ENCODE peak calls at places on chromosome 17, in nine cellular contexts. E is D721Med, O is left ventricle myocardium inferior, M is lower leg skin, G is cardiac fibroblast, R is mesothelial cell of epicardium, U is mammary epithelial cell, A is fibroblast of the aortic adventitia, C is AG09309. V is an unnamed sample.

GRCh38 chr17:73371285-73371684 is 59.5 kb upstream of the CDC42EP4 start:
- DNase-seq in E (no peak), O (no peak), M (no peak), G (peak), R (no peak), U (peak), A (peak), C (peak), V (no peak)

GRCh38 chr17:50767446-50767845 is at the start of gene ANKRD40CL:
- DNase-seq in E (no peak), O (no peak), M (peak), G (no peak), R (no peak), U (no peak), A (no peak), C (no peak), V (no peak)

GRCh38 chr17:78138204-78139060 is 7.8 kb upstream of the C17orf99 start:
- DNase-seq in E (no peak), O (no peak), M (no peak), G (no peak), R (no peak), U (no peak), A (no peak), C (no peak), V (no peak)

GRCh38 chr17:27315322-27315721 is 21.4 kb downstream of the WSB1 start:
- DNase-seq in E (no peak), O (peak), M (no peak), G (peak), R (peak), U (peak), A (peak), C (peak), V (peak)

GRCh38 chr17:37737081-37737480 is 7.8 kb downstream of the HNF1B start:
- DNase-seq in E (no peak), O (no peak), M (no peak), G (no peak), R (no peak), U (no peak), A (no peak), C (no peak), V (no peak)

GRCh38 chr17:77494664-77495435 is 354.1 kb downstream of the SEC14L1 start:
- DNase-seq in E (peak), O (peak), M (peak), G (peak), R (peak), U (peak), A (peak), C (no peak), V (peak)

GRCh38 chr17:43581581-43581980 is 35.4 kb upstream of the ETV4 start:
- DNase-seq in E (no peak), O (no peak), M (no peak), G (no peak), R (no peak), U (no peak), A (no peak), C (no peak), V (no peak)

GRCh38 chr17:70795620-70796019 is 626.3 kb downstream of the KCNJ2 start:
- DNase-seq in E (no peak), O (no peak), M (no peak), G (no peak), R (no peak), U (no peak), A (no peak), C (no peak), V (no peak)

GRCh38 chr17:31269597-31269996 is 27.4 kb downstream of the OMG start:
- DNase-seq in E (no peak), O (no peak), M (no peak), G (peak), R (no peak), U (peak), A (peak), C (peak), V (no peak)

GRCh38 chr17:42378597-42379594 is 9.3 kb downstream of the STAT3 start:
- DNase-seq in E (no peak), O (no peak), M (peak), G (peak), R (no peak), U (peak), A (peak), C (no peak), V (no peak)

GRCh38 chr17:50259484-50260324 is 14.6 kb upstream of the TMEM92 start:
- DNase-seq in E (no peak), O (no peak), M (peak), G (no peak), R (no peak), U (no peak), A (no peak), C (no peak), V (no peak)

GRCh38 chr17:37043201-37043600 is 94.4 kb downstream of the AATF start:
- DNase-seq in E (no peak), O (no peak), M (no peak), G (no peak), R (no peak), U (no peak), A (no peak), C (no peak), V (no peak)

GRCh38 chr17:49525831-49526741 is 31.0 kb downstream of the NGFR start:
- DNase-seq in E (peak), O (peak), M (peak), G (no peak), R (no peak), U (no peak), A (no peak), C (no peak), V (no peak)

GRCh38 chr17:16300554-16300953 is 52.7 kb downstream of the CENPV start:
- DNase-seq in E (no peak), O (no peak), M (no peak), G (no peak), R (no peak), U (no peak), A (no peak), C (no peak), V (no peak)

GRCh38 chr17:48155889-48156670 is 48.5 kb downstream of the SNX11 start:
- DNase-seq in E (no peak), O (no peak), M (no peak), G (no peak), R (no peak), U (no peak), A (no peak), C (no peak), V (no peak)

GRCh38 chr17:64216385-64217248 is 46.4 kb downstream of the TEX2 start:
- DNase-seq in E (no peak), O (peak), M (no peak), G (peak), R (no peak), U (peak), A (peak), C (no peak), V (no peak)

GRCh38 chr17:63985387-63986140 is 12.6 kb upstream of the PRR29 start:
- DNase-seq in E (no peak), O (no peak), M (no peak), G (no peak), R (no peak), U (no peak), A (no peak), C (no peak), V (no peak)

GRCh38 chr17:3976675-3977171 is 12.5 kb upstream of the ATP2A3 start:
- DNase-seq in E (no peak), O (peak), M (no peak), G (no peak), R (no peak), U (no peak), A (no peak), C (no peak), V (no peak)

GRCh38 chr17:81094744-81095607 is 60.0 kb downstream of the BAIAP2 start:
- DNase-seq in E (peak), O (no peak), M (peak), G (peak), R (peak), U (peak), A (peak), C (peak), V (peak)

GRCh38 chr17:14510136-14510535 is 209.3 kb downstream of the HS3ST3B1 start:
- DNase-seq in E (no peak), O (no peak), M (no peak), G (no peak), R (no peak), U (no peak), A (no peak), C (peak), V (no peak)

GRCh38 chr17:39261286-39261685 is 35.5 kb upstream of the STAC2 start:
- DNase-seq in E (no peak), O (no peak), M (no peak), G (no peak), R (no peak), U (no peak), A (no peak), C (no peak), V (no peak)
- TF ChIP-seq CTCF in E (peak), O (peak), M (no peak), G (peak), R (no peak), U (peak), A (peak), C (peak), V (no peak)

GRCh38 chr17:6756425-6757012 is 673 bp downstream of the XAF1 start:
- DNase-seq in E (no peak), O (no peak), M (no peak), G (no peak), R (no peak), U (no peak), A (no peak), C (no peak), V (no peak)

GRCh38 chr17:6757747-6758146 is 1.9 kb downstream of the XAF1 start:
- DNase-seq in E (no peak), O (no peak), M (no peak), G (no peak), R (no peak), U (no peak), A (no peak), C (no peak), V (no peak)

DNA sequence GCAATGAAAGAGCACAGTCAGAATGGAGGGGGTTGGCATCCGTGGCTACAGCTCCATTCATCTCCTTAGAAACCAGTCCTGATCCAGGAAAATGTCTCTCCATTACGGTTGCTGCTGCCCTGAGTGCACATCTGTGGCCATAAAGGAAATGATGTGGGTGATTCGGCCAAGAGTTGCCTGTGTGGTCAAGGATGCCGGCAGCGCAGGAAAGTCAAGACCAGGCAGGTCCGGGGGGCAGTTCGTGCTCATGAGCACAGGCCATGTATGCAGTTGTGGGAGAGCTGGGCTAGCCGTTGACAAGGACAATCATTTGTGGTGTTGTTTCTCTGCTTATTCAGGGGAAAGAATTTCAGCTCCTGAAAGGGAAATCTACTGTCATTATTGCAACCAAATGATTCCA is 6.0 kb downstream of the XAF1 start:
- DNase-seq in E (no peak), O (no peak), M (no peak), G (no peak), R (no peak), U (no peak), A (no peak), C (no peak), V (no peak)
- TF ChIP-seq CTCF in E (no peak), O (no peak), M (no peak), G (no peak), R (no peak), U (no peak), A (no peak), C (no peak), V (no peak)

DNA sequence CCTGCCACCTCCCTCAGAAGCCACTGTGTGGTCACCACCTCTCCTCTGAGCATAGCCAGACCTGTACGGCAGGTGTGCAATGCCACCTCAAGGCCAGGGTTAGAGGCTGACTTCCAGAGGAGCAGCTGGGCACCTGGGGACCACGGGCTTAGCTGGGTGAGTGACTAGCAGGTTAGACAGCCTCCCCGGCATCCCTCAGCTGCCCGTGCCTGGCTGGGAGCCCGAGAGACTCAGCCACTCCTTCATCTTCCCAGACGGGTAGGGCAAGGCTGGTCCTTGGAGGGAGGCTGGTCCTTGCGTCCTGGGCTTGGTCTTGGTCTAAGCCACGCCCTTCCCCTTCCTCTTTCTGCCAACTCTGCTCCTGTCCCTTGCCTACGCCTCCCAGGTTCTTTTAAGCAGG is 7.8 kb downstream of the CRHR1 start:
- DNase-seq in E (no peak), O (no peak), M (no peak), G (no peak), R (no peak), U (peak), A (no peak), C (no peak), V (no peak)
- TF ChIP-seq CTCF in E (no peak), O (no peak), M (no peak), G (no peak), R (no peak), U (no peak), A (no peak), C (no peak), V (no peak)

GRCh38 chr17:59533694-59534093 is 31.7 kb upstream of the DHX40 start:
- DNase-seq in E (no peak), O (no peak), M (no peak), G (no peak), R (no peak), U (no peak), A (no peak), C (no peak), V (no peak)

GRCh38 chr17:59530561-59530960 is 34.8 kb upstream of the DHX40 start:
- DNase-seq in E (no peak), O (no peak), M (no peak), G (no peak), R (no peak), U (no peak), A (no peak), C (no peak), V (no peak)

GRCh38 chr17:59538195-59538909 is 27.1 kb upstream of the DHX40 start:
- DNase-seq in E (no peak), O (no peak), M (no peak), G (no peak), R (no peak), U (no peak), A (no peak), C (no peak), V (no peak)

GRCh38 chr17:59534583-59534982 is 30.8 kb upstream of the DHX40 start:
- DNase-seq in E (no peak), O (no peak), M (no peak), G (no peak), R (no peak), U (peak), A (no peak), C (no peak), V (no peak)
- TF ChIP-seq CTCF in E (peak), O (no peak), M (no peak), G (peak), R (no peak), U (peak), A (peak), C (peak), V (no peak)

DNA sequence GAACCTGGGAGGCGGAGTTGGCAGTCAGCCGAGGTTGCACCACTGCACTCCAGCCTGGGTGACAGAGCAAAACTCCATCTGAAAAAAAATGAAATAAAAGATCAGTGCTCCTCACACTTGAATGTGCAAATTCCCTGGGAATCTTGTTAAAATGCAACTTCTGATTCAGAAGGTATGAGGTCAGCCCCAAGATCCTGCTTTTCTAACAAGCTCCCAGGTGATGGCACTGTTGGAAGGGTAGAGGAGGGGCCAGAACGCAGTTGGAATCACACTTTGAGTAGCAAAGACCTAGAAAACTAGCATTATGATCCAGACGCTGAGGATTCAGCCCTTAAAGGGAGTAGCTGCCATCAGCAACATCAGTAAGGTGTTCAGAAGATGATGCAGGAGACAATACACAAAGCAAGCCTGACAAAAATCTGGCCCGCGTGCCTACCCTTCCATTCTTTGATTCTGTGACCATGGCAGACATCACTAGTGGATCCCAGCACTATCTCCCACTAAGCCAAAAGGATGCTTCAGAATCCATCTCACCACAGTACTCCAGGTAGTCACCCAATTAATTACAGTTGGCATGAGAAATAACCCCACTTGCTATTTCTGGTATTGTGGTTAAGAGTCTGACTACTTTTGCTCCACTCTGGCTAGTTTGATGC is 33.1 kb upstream of the MEIOC start:
- DNase-seq in E (no peak), O (no peak), M (no peak), G (no peak), R (no peak), U (no peak), A (no peak), C (peak), V (no peak)
- TF ChIP-seq CTCF in E (peak), O (no peak), M (no peak), G (no peak), R (no peak), U (no peak), A (no peak), C (no peak), V (no peak)

GRCh38 chr17:67602974-67603373 is 114.8 kb upstream of the NOL11 start:
- DNase-seq in E (peak), O (no peak), M (peak), G (peak), R (no peak), U (peak), A (peak), C (peak), V (no peak)
- TF ChIP-seq CTCF in E (peak), O (peak), M (no peak), G (peak), R (no peak), U (peak), A (peak), C (peak), V (no peak)

DNA sequence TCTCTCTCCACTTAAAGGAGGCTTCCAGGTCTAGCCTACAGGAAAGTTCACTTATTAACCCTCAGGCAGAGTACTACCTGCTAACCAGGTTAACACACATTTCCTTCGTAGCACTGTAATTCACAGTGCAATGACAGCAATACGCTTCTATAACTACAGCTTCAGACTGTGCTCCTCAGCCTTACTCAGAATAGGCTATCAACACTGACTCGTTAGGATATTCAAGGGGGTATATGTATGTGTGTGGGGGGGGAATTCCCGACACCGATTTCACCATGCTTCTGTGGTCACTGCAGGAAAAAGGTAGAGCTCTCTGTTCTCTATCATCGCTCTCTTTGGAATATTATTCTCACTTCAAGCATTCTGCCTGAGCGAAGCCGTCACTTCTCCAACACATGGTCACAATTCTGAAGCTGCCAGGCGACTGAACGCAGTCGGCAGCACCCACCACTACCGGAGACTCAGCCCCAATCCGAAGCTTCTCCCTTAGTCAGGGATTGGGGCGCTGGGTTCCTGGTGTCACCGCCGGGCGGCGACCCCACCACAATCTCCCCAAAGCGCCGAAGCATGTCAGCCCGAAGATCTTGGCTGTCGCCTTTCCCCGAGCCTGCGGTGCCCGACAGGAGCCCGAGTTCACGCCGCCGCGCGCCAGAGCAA is 599 bp downstream of the GGA3 start:
- DNase-seq in E (no peak), O (no peak), M (no peak), G (no peak), R (no peak), U (peak), A (no peak), C (no peak), V (no peak)
- TF ChIP-seq CTCF in E (peak), O (no peak), M (no peak), G (no peak), R (no peak), U (no peak), A (peak), C (no peak), V (no peak)

GRCh38 chr17:82835766-82836512 is 3.9 kb downstream of the ZNF750 start:
- DNase-seq in E (no peak), O (no peak), M (peak), G (no peak), R (no peak), U (peak), A (no peak), C (no peak), V (no peak)
- TF ChIP-seq CTCF in E (no peak), O (no peak), M (no peak), G (no peak), R (no peak), U (no peak), A (no peak), C (no peak), V (no peak)

GRCh38 chr17:17328251-17328650 is 25.1 kb downstream of the NT5M start:
- DNase-seq in E (no peak), O (no peak), M (no peak), G (no peak), R (no peak), U (no peak), A (no peak), C (no peak), V (no peak)
- TF ChIP-seq CTCF in E (no peak), O (no peak), M (no peak), G (no peak), R (no peak), U (no peak), A (no peak), C (no peak), V (no peak)

DNA sequence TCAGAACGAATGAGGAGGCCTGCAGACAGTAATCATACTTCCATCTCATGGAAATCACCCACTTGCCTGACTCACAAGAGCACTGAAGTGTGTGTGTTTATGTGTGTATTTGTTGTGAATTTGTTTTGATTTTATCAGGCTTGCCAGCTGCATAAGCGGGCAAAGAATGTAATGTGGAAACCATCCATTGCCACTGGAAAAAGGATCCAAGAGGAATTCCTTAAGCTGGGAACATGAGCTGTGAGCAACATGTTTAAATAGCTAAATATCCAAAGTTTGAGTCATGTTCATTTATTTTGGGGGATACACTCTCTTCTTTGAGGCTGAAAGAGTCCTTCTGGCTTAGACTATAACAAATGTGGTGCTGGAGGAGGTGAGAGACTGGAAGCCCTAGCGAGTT is 198.4 kb upstream of the TBX2 start:
- DNase-seq in E (no peak), O (no peak), M (no peak), G (peak), R (no peak), U (peak), A (peak), C (peak), V (no peak)
- TF ChIP-seq CTCF in E (no peak), O (no peak), M (no peak), G (no peak), R (no peak), U (no peak), A (no peak), C (no peak), V (no peak)

V was measured in omental fat pad.